ENCODE peak calls at places on chromosome 3, in ten cellular contexts. C is thyroid gland, N is ovary, W is tibial nerve, M is upper lobe of left lung, Y is heart left ventricle, D is adrenal gland, Q is endothelial cell of umbilical vein, V is body of pancreas, U is HCT116. K is an unnamed sample. For H3K4me1, the result is how much of the 10 kb centered on the place peaks cover.

GRCh38 chr3:79111375-79112052 is 656.3 kb downstream of the ROBO1 start:
- DNase-seq in M (no peak), N (no peak), Y (no peak), U (no peak), D (no peak), V (no peak), Q (no peak), W (no peak), C (no peak), K (no peak)

GRCh38 chr3:151838574-151839312 is 24.8 kb downstream of the AADAC start:
- DNase-seq in U (peak), D (peak), N (peak), C (peak), Q (peak), Y (peak), M (no peak), V (peak), W (no peak), K (no peak)

GRCh38 chr3:132285620-132285945 is 31.6 kb upstream of the ACP3 start:
- DNase-seq in D (no peak), N (no peak), V (peak), Y (no peak), C (no peak), W (no peak), Q (no peak), M (no peak), U (no peak), K (no peak)

GRCh38 chr3:43213631-43214030 is 72.7 kb upstream of the SNRK start:
- DNase-seq in D (no peak), Q (no peak), V (peak), U (no peak), W (no peak), C (no peak), N (no peak), M (no peak), Y (no peak), K (no peak)

GRCh38 chr3:45026038-45026437 is at the start of gene CLEC3B:
- DNase-seq in Y (peak), V (peak), W (peak), M (peak), N (no peak), C (peak), U (no peak), Q (peak), D (peak), K (peak)

GRCh38 chr3:196378442-196378841 is 40.3 kb upstream of the TM4SF19 start:
- DNase-seq in V (no peak), C (no peak), W (no peak), N (no peak), D (no peak), U (no peak), Q (no peak), Y (no peak), M (no peak), K (no peak)

GRCh38 chr3:44468572-44469520 is 8.6 kb downstream of the ZNF445 start:
- DNase-seq in V (no peak), C (no peak), U (peak), D (peak), M (no peak), N (no peak), Q (no peak), Y (no peak), W (no peak), K (no peak)

GRCh38 chr3:155560594-155560993 is 184.3 kb downstream of the PLCH1 start:
- DNase-seq in M (no peak), W (no peak), D (no peak), Y (no peak), C (no peak), U (peak), N (no peak), V (no peak), Q (no peak), K (no peak)

GRCh38 chr3:136068708-136069107 is 103.2 kb downstream of the PPP2R3A start:
- DNase-seq in U (no peak), Q (no peak), C (no peak), M (no peak), V (no peak), W (no peak), N (no peak), D (no peak), Y (no peak), K (no peak)

GRCh38 chr3:59737209-59737608 is 687.4 kb upstream of the CFAP20DC start:
- DNase-seq in C (no peak), N (no peak), Y (no peak), U (no peak), D (no peak), M (no peak), V (no peak), W (no peak), Q (no peak), K (no peak)

GRCh38 chr3:105999856-106000255 is 131.0 kb upstream of the CBLB start:
- DNase-seq in Q (no peak), U (no peak), M (no peak), C (no peak), W (no peak), Y (no peak), N (no peak), D (no peak), V (no peak), K (no peak)

GRCh38 chr3:9402410-9403228 is 5.2 kb downstream of the SETD5 start:
- DNase-seq in V (peak), Y (peak), W (no peak), M (no peak), D (peak), N (peak), U (no peak), Q (no peak), C (peak), K (peak)

GRCh38 chr3:55879901-55880331 is 392.8 kb upstream of the WNT5A start:
- DNase-seq in Y (no peak), V (no peak), W (no peak), D (no peak), U (no peak), N (no peak), Q (no peak), C (no peak), M (no peak), K (no peak)

GRCh38 chr3:159814161-159814560 is 174.5 kb upstream of the IL12A start:
- DNase-seq in C (no peak), N (no peak), M (no peak), U (no peak), D (no peak), V (no peak), W (no peak), Q (no peak), Y (no peak), K (no peak)

DNA sequence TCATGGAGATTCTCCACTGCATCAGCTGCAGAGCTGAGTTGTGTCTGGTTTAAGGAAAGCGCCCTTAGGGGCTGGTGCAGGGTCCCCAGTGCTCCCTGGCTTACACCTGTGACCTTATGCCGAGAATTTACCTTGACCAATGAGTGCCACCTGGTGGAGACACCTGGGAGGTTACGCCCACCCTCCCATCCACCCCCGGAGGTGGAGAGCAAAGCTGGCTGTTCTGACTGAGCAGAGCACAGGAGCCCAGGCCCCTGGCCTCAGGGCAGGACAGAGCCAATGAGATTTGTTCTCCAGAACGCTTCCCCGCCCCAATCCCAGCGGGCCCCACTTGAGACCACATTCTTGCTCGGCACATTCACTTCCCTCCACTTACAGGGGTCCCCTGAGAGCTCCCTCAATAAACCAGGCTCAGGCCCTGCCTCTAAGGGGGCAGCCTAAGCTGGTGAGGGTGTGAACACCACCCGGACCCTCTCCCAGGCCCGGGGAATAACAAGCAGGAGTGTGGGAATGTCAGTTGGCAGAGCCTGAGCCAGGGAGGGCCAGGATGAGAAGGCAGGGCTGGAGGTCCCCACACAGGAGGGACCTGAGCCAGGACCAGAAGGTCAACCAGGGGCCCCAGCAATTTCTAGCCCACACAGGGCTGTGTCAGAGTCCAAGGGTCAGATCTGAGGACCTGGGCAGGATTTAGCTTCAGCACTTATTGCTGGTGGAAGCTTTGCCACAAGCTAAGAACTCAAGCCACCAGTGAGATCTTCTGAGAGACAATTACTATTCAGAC is 117.1 kb downstream of the TPRA1 start:
- DNase-seq in W (no peak), Y (no peak), D (no peak), N (no peak), C (no peak), U (peak), V (peak), M (no peak), Q (no peak), K (peak)
- TF ChIP-seq CTCF in W (no peak), Y (no peak), D (no peak), N (no peak), C (peak), U (peak), V (peak), M (peak), Q (peak), K (peak)

GRCh38 chr3:183262979-183263378 is 9.9 kb downstream of the B3GNT5 start:
- DNase-seq in V (no peak), U (no peak), Y (no peak), Q (no peak), M (no peak), C (no peak), N (no peak), D (no peak), W (no peak), K (no peak)

GRCh38 chr3:183266454-183266853 is 13.4 kb downstream of the B3GNT5 start:
- DNase-seq in U (no peak), W (no peak), V (no peak), N (no peak), M (no peak), D (no peak), C (no peak), Q (no peak), Y (no peak), K (no peak)

GRCh38 chr3:183265713-183266417 is 12.8 kb downstream of the B3GNT5 start:
- DNase-seq in Q (peak), V (peak), Y (no peak), M (no peak), N (no peak), U (peak), W (no peak), C (no peak), D (no peak), K (peak)

GRCh38 chr3:183265157-183265642 is 12.1 kb downstream of the B3GNT5 start:
- DNase-seq in W (no peak), C (peak), U (no peak), M (no peak), N (no peak), Y (peak), Q (no peak), V (peak), D (no peak), K (no peak)

GRCh38 chr3:183264249-183264648 is 11.2 kb downstream of the B3GNT5 start:
- DNase-seq in V (no peak), D (no peak), N (no peak), U (no peak), C (no peak), W (no peak), M (no peak), Q (no peak), Y (no peak), K (no peak)
- H3K4me1 ChIP-seq in V (under half), D (under half), N (under half), U (under half), C (under half), W (under half), M (under half), Q (under half), Y (under half), K (under half)

DNA sequence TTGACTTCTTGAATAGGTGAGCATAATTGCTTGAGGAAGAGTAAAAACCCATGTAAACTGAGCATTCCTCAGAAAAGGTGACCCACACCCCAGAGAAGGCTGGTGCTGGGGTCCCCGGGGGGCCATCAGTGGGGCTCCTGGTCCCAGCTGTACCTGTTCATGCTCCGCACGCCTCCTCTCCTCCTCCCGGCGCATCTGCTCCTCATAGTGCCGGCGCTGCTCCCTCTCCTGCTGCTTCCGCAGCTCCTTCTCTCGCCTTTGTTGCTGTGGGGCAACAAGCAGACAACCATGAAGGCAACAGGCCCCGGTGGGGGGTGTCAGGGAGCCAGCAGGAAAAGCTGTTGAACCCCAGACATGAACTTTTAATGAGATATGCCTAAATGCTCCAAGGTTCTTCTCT is 113.7 kb upstream of the SLC2A2 start:
- DNase-seq in M (peak), W (no peak), D (no peak), Q (no peak), N (no peak), C (no peak), U (no peak), V (no peak), Y (no peak), K (no peak)
- TF ChIP-seq POLR2A in M (no peak), W (no peak), D (no peak), Q (no peak), N (no peak), C (no peak), U (no peak), V (no peak), Y (no peak), K (no peak)

GRCh38 chr3:37833790-37834189 is 27.9 kb upstream of the CTDSPL start:
- DNase-seq in V (no peak), M (no peak), W (no peak), C (peak), U (no peak), Q (no peak), N (no peak), D (no peak), Y (peak), K (no peak)
- TF ChIP-seq CTCF in V (no peak), M (peak), W (no peak), C (peak), U (peak), Q (peak), N (no peak), D (no peak), Y (peak), K (no peak)

DNA sequence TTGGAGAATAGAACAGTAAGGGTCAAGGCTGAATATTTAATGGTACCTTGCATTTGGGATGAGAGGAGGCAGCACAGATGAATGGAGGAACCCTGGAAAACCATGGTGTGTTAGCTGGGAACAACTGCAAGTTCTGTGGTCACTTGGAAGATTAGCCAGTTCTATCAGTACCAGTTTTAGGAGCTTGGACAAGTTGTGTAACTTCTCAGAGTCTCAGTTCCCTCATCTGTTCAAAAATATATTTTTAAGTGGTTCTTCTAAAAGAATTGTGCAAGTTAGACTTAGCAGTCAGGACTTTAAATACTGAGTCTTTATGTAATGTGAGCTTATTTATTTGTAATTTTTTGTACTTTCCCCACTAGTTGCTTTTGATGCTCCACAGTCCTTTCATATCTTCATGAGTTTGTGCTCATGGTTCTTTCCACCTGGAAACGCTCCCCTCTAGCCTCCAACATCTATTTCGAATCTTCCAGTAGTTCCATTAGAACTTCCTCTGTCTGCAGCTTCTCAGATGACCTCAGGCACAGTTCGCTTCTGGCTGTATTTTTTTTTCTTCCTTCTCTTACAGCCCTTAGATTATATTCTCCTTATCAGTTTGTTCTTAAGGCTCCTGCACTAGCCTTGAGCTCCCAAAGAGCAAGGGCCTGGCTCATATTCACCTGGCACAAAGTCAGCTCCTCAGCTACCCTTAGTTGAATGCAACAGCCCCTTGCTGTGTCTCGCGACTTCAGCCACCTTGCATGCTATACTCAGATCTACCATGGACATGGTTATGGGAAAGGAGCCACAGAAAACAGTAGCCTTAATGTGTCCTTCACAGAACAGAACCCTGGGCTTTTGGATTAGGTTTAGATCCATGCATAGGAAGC is 27.1 kb downstream of the ITPR1 start:
- DNase-seq in N (no peak), V (peak), Y (no peak), C (no peak), M (no peak), Q (no peak), W (no peak), U (no peak), D (no peak), K (no peak)
- H3K4me1 ChIP-seq in N (under half), V (under half), Y (under half), C (under half), M (under half), Q (under half), W (under half), U (under half), D (under half), K (under half)

DNA sequence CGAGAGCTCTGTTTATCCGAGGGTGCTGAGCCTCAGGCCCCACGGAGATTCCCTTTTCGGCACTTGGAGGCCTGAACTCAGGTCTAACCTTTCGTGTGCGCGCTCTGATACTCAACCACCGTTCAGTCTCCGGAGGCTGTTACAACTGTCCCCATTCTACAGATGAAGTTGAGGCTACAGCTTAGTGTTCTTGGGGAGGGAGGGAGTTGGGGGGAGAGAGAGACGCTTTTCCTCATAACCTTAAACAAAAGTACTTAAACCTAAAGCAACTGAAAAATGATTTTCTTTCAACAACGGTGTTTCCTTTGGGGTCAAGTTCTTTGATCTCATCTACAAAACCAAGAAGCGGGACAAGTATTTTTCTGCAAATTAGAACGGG is 952 bp upstream of the CHST2 start:
- DNase-seq in D (no peak), Q (no peak), N (no peak), M (no peak), U (no peak), V (no peak), C (no peak), Y (no peak), W (no peak), K (no peak)
- TF ChIP-seq POLR2A in D (no peak), Q (no peak), N (no peak), M (no peak), U (no peak), V (no peak), C (no peak), Y (no peak), W (no peak), K (no peak)

GRCh38 chr3:179446501-179446900 is 4.8 kb downstream of the GNB4 start:
- DNase-seq in W (no peak), N (no peak), Y (no peak), M (no peak), Q (peak), U (peak), D (no peak), C (no peak), V (no peak), K (no peak)
- TF ChIP-seq CTCF in W (no peak), N (no peak), Y (peak), M (peak), Q (peak), U (peak), D (peak), C (no peak), V (no peak), K (peak)

GRCh38 chr3:113228969-113229368 is 17.6 kb downstream of the BOC start:
- DNase-seq in Y (no peak), N (no peak), D (no peak), C (no peak), W (no peak), U (no peak), V (no peak), Q (no peak), M (no peak), K (no peak)
- H3K4me1 ChIP-seq in Y (under half), N (under half), D (under half), C (under half), W (under half), U (under half), V (under half), Q (under half), M (under half), K (under half)

K was measured in right lobe of liver.